ENCODE peak calls at places on chromosomes 4 and X, in six cellular contexts. One of them, this sample, is unnamed.

GRCh38 chr4:134911941-134912340 is 710.4 kb upstream of the PABPC4L start:
- DNase-seq in heart left ventricle: no peak
- DNase-seq in naive thymus-derived CD4-positive, alpha-beta T cell: no peak
- DNase-seq in heart right ventricle: no peak
- DNase-seq in neural progenitor cell: no peak
- DNase-seq in PC-9: no peak
- DNase-seq in this sample: no peak

GRCh38 chrX:118420462-118420861 is 74.6 kb downstream of the WDR44 start:
- DNase-seq in heart left ventricle: no peak
- DNase-seq in naive thymus-derived CD4-positive, alpha-beta T cell: no peak
- DNase-seq in heart right ventricle: no peak
- DNase-seq in neural progenitor cell: no peak
- DNase-seq in PC-9: peak
- DNase-seq in this sample: no peak

GRCh38 chr4:138938371-138938699 is 77.2 kb upstream of the NOCT start:
- DNase-seq in heart left ventricle: no peak
- DNase-seq in naive thymus-derived CD4-positive, alpha-beta T cell: no peak
- DNase-seq in heart right ventricle: no peak
- DNase-seq in neural progenitor cell: peak
- DNase-seq in PC-9: no peak
- DNase-seq in this sample: no peak

GRCh38 chr4:39785031-39785430 is 87.1 kb downstream of the UBE2K start:
- DNase-seq in heart left ventricle: no peak
- DNase-seq in naive thymus-derived CD4-positive, alpha-beta T cell: no peak
- DNase-seq in heart right ventricle: no peak
- DNase-seq in neural progenitor cell: no peak
- DNase-seq in PC-9: no peak
- DNase-seq in this sample: no peak

GRCh38 chr4:8609824-8610350 is 17.3 kb downstream of the CPZ start:
- DNase-seq in heart left ventricle: no peak
- DNase-seq in naive thymus-derived CD4-positive, alpha-beta T cell: no peak
- DNase-seq in heart right ventricle: no peak
- DNase-seq in neural progenitor cell: no peak
- DNase-seq in PC-9: no peak
- DNase-seq in this sample: no peak

GRCh38 chrX:33194876-33195433 is 16.4 kb downstream of the DMD start:
- DNase-seq in heart left ventricle: no peak
- DNase-seq in naive thymus-derived CD4-positive, alpha-beta T cell: no peak
- DNase-seq in heart right ventricle: no peak
- DNase-seq in neural progenitor cell: peak
- DNase-seq in PC-9: no peak
- DNase-seq in this sample: no peak

GRCh38 chr4:114272226-114272625 is 292.8 kb upstream of the ARSJ start:
- DNase-seq in heart left ventricle: no peak
- DNase-seq in naive thymus-derived CD4-positive, alpha-beta T cell: no peak
- DNase-seq in heart right ventricle: no peak
- DNase-seq in neural progenitor cell: no peak
- DNase-seq in PC-9: no peak
- DNase-seq in this sample: no peak

GRCh38 chr4:10803944-10804343 is 119.4 kb upstream of the CLNK start:
- DNase-seq in heart left ventricle: no peak
- DNase-seq in naive thymus-derived CD4-positive, alpha-beta T cell: no peak
- DNase-seq in heart right ventricle: no peak
- DNase-seq in neural progenitor cell: no peak
- DNase-seq in PC-9: no peak
- DNase-seq in this sample: no peak

GRCh38 chrX:149504226-149504914 is 736 bp downstream of the IDS start:
- DNase-seq in heart left ventricle: no peak
- DNase-seq in naive thymus-derived CD4-positive, alpha-beta T cell: peak
- DNase-seq in heart right ventricle: no peak
- DNase-seq in neural progenitor cell: peak
- DNase-seq in PC-9: peak
- DNase-seq in this sample: no peak

GRCh38 chrX:8345473-8345872 is 119.2 kb upstream of the VCX3B start:
- DNase-seq in heart left ventricle: no peak
- DNase-seq in naive thymus-derived CD4-positive, alpha-beta T cell: no peak
- DNase-seq in heart right ventricle: no peak
- DNase-seq in neural progenitor cell: no peak
- DNase-seq in PC-9: no peak
- DNase-seq in this sample: no peak

GRCh38 chr4:151415978-151416377 is 7.0 kb downstream of the FHIP1A start:
- DNase-seq in heart left ventricle: no peak
- DNase-seq in naive thymus-derived CD4-positive, alpha-beta T cell: no peak
- DNase-seq in heart right ventricle: no peak
- DNase-seq in neural progenitor cell: no peak
- DNase-seq in PC-9: no peak
- DNase-seq in this sample: no peak

GRCh38 chr4:67624939-67625338 is 66.4 kb downstream of the STAP1 start:
- DNase-seq in heart left ventricle: no peak
- DNase-seq in naive thymus-derived CD4-positive, alpha-beta T cell: no peak
- DNase-seq in heart right ventricle: no peak
- DNase-seq in neural progenitor cell: no peak
- DNase-seq in PC-9: no peak
- DNase-seq in this sample: no peak

GRCh38 chrX:439236-439635 is 52.5 kb upstream of the PPP2R3B start:
- DNase-seq in heart left ventricle: no peak
- DNase-seq in naive thymus-derived CD4-positive, alpha-beta T cell: no peak
- DNase-seq in heart right ventricle: no peak
- DNase-seq in neural progenitor cell: no peak
- DNase-seq in PC-9: no peak
- DNase-seq in this sample: no peak

GRCh38 chrX:115018040-115018647 is 728 bp upstream of the IL13RA2 start:
- DNase-seq in heart left ventricle: no peak
- DNase-seq in naive thymus-derived CD4-positive, alpha-beta T cell: no peak
- DNase-seq in heart right ventricle: no peak
- DNase-seq in neural progenitor cell: peak
- DNase-seq in PC-9: no peak
- DNase-seq in this sample: no peak

GRCh38 chr4:54625391-54625790 is 32.4 kb upstream of the KIT start:
- DNase-seq in heart left ventricle: no peak
- DNase-seq in naive thymus-derived CD4-positive, alpha-beta T cell: no peak
- DNase-seq in heart right ventricle: no peak
- DNase-seq in neural progenitor cell: no peak
- DNase-seq in PC-9: no peak
- DNase-seq in this sample: no peak

GRCh38 chr4:147768113-147768512 is 36.2 kb downstream of the ARHGAP10 start:
- DNase-seq in heart left ventricle: no peak
- DNase-seq in naive thymus-derived CD4-positive, alpha-beta T cell: no peak
- DNase-seq in heart right ventricle: no peak
- DNase-seq in neural progenitor cell: no peak
- DNase-seq in PC-9: no peak
- DNase-seq in this sample: no peak

GRCh38 chr4:173281420-173282333 is 52.5 kb downstream of the HMGB2 start:
- DNase-seq in heart left ventricle: no peak
- DNase-seq in naive thymus-derived CD4-positive, alpha-beta T cell: no peak
- DNase-seq in heart right ventricle: no peak
- DNase-seq in neural progenitor cell: no peak
- DNase-seq in PC-9: no peak
- DNase-seq in this sample: no peak

GRCh38 chr4:95167809-95168208 is 381.0 kb downstream of the UNC5C start:
- DNase-seq in heart left ventricle: no peak
- DNase-seq in naive thymus-derived CD4-positive, alpha-beta T cell: no peak
- DNase-seq in heart right ventricle: no peak
- DNase-seq in neural progenitor cell: peak
- DNase-seq in PC-9: no peak
- DNase-seq in this sample: no peak

GRCh38 chrX:125205084-125205917 is 114.4 kb upstream of the TEX13C start:
- DNase-seq in heart left ventricle: peak
- DNase-seq in naive thymus-derived CD4-positive, alpha-beta T cell: no peak
- DNase-seq in heart right ventricle: peak
- DNase-seq in neural progenitor cell: peak
- DNase-seq in PC-9: no peak
- DNase-seq in this sample: peak

GRCh38 chrX:52271212-52271611 is 86.5 kb downstream of the MAGED4 start:
- DNase-seq in heart left ventricle: no peak
- DNase-seq in naive thymus-derived CD4-positive, alpha-beta T cell: no peak
- DNase-seq in heart right ventricle: no peak
- DNase-seq in neural progenitor cell: peak
- DNase-seq in PC-9: no peak
- DNase-seq in this sample: no peak

GRCh38 chr4:188029114-188029513 is 33.5 kb downstream of the ZFP42 start:
- DNase-seq in heart left ventricle: no peak
- DNase-seq in naive thymus-derived CD4-positive, alpha-beta T cell: no peak
- DNase-seq in heart right ventricle: no peak
- DNase-seq in neural progenitor cell: no peak
- DNase-seq in PC-9: no peak
- DNase-seq in this sample: no peak

GRCh38 chrX:153938226-153938786 is 3.5 kb upstream of the NAA10 start:
- DNase-seq in heart left ventricle: no peak
- DNase-seq in naive thymus-derived CD4-positive, alpha-beta T cell: no peak
- DNase-seq in heart right ventricle: no peak
- DNase-seq in neural progenitor cell: no peak
- DNase-seq in PC-9: no peak
- DNase-seq in this sample: no peak

GRCh38 chr4:20299515-20299914 is 47.8 kb downstream of the SLIT2 start:
- DNase-seq in heart left ventricle: no peak
- DNase-seq in naive thymus-derived CD4-positive, alpha-beta T cell: no peak
- DNase-seq in heart right ventricle: no peak
- DNase-seq in neural progenitor cell: peak
- DNase-seq in PC-9: no peak
- DNase-seq in this sample: no peak

GRCh38 chr4:27006247-27006603 is 145.6 kb downstream of the STIM2 start:
- DNase-seq in heart left ventricle: no peak
- DNase-seq in naive thymus-derived CD4-positive, alpha-beta T cell: no peak
- DNase-seq in heart right ventricle: no peak
- DNase-seq in neural progenitor cell: no peak
- DNase-seq in PC-9: no peak
- DNase-seq in this sample: no peak

GRCh38 chrX:14875624-14876023 is 2.4 kb downstream of the MOSPD2 start:
- DNase-seq in heart left ventricle: no peak
- DNase-seq in naive thymus-derived CD4-positive, alpha-beta T cell: no peak
- DNase-seq in heart right ventricle: no peak
- DNase-seq in neural progenitor cell: no peak
- DNase-seq in PC-9: no peak
- DNase-seq in this sample: no peak

GRCh38 chr4:20428410-20429160 is 176.9 kb downstream of the SLIT2 start:
- DNase-seq in heart left ventricle: no peak
- DNase-seq in naive thymus-derived CD4-positive, alpha-beta T cell: no peak
- DNase-seq in heart right ventricle: no peak
- DNase-seq in neural progenitor cell: peak
- DNase-seq in PC-9: no peak
- DNase-seq in this sample: no peak

DNA sequence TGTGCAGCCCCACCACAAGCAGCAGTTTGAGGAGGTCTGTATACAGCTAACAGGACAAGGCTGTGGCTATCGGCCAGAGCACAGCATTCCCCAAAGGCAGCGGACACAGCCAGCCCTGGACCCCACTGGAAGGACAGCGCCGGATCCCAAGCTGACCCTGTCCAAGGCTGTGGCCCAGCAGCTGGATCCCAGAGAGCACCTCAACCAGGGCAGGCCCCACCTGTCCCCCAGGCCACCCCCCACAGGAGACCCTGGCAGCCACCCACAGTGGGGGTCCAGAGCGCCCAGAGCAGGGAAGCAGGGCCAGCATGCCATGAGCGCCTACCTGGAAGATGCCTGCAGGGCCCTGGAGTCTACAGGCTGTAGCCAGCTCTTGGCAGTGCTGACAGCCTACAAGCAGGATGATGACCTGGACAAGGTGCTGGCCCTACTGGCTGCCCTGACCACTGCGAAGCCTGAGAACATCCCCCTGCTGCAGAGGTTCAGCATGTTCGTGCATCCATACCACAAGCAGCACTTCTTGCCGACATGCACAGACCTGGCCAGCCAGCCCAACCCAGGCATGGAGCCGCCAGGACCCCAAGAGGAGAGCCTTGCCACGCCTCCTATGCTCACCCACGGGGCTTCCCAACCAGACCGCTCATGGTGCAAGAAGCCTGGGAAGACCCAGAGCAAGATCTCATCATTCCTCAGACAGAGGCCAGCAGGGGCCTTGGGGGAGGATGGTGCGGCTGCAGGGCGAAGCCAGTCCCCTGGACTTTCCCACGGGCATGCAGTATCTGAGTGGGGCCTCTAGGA is 62.0 kb downstream of the ALPK1 start:
- DNase-seq in heart left ventricle: no peak
- DNase-seq in naive thymus-derived CD4-positive, alpha-beta T cell: no peak
- DNase-seq in heart right ventricle: no peak
- DNase-seq in neural progenitor cell: no peak
- DNase-seq in PC-9: no peak
- DNase-seq in this sample: peak
- H3K4me3 ChIP-seq in heart left ventricle: no peak
- H3K4me3 ChIP-seq in naive thymus-derived CD4-positive, alpha-beta T cell: no peak
- H3K4me3 ChIP-seq in heart right ventricle: no peak
- H3K4me3 ChIP-seq in neural progenitor cell: no peak
- H3K4me3 ChIP-seq in PC-9: no peak
- H3K4me3 ChIP-seq in this sample: no peak

DNA sequence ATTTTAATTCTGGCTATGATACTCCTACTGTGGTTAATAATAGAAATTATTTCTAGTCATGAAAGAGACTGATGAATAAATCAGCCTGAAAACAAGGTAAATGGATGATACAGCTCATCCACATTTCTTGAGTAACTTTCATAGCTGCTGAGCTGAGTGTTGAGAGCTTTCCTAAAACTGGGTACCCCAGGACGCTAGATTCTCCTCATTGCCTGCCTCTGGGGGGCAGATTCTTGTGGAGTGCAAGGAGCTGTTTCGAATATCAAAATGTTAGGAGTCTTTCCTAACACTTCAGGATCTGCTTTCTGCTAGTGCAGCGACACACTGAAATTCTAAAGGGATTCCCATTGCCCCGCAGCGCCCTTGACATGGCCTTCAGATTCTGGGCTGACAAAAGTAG is 2.1 kb downstream of the MND1 start:
- DNase-seq in heart left ventricle: no peak
- DNase-seq in naive thymus-derived CD4-positive, alpha-beta T cell: no peak
- DNase-seq in heart right ventricle: no peak
- DNase-seq in neural progenitor cell: peak
- DNase-seq in PC-9: no peak
- DNase-seq in this sample: no peak
- H3K4me3 ChIP-seq in heart left ventricle: no peak
- H3K4me3 ChIP-seq in naive thymus-derived CD4-positive, alpha-beta T cell: no peak
- H3K4me3 ChIP-seq in heart right ventricle: no peak
- H3K4me3 ChIP-seq in neural progenitor cell: peak
- H3K4me3 ChIP-seq in PC-9: peak
- H3K4me3 ChIP-seq in this sample: no peak

GRCh38 chr4:112296949-112297483 is at the start of gene ALPK1:
- DNase-seq in heart left ventricle: no peak
- DNase-seq in naive thymus-derived CD4-positive, alpha-beta T cell: peak
- DNase-seq in heart right ventricle: no peak
- DNase-seq in neural progenitor cell: no peak
- DNase-seq in PC-9: peak
- DNase-seq in this sample: peak

GRCh38 chr4:112302320-112303274 is 5.4 kb downstream of the ALPK1 start:
- DNase-seq in heart left ventricle: no peak
- DNase-seq in naive thymus-derived CD4-positive, alpha-beta T cell: peak
- DNase-seq in heart right ventricle: no peak
- DNase-seq in neural progenitor cell: no peak
- DNase-seq in PC-9: no peak
- DNase-seq in this sample: no peak

GRCh38 chr4:112297495-112297894 is 326 bp downstream of the ALPK1 start:
- DNase-seq in heart left ventricle: no peak
- DNase-seq in naive thymus-derived CD4-positive, alpha-beta T cell: no peak
- DNase-seq in heart right ventricle: no peak
- DNase-seq in neural progenitor cell: no peak
- DNase-seq in PC-9: no peak
- DNase-seq in this sample: no peak
- H3K4me3 ChIP-seq in heart left ventricle: peak
- H3K4me3 ChIP-seq in naive thymus-derived CD4-positive, alpha-beta T cell: peak
- H3K4me3 ChIP-seq in heart right ventricle: peak
- H3K4me3 ChIP-seq in neural progenitor cell: no peak
- H3K4me3 ChIP-seq in PC-9: peak
- H3K4me3 ChIP-seq in this sample: peak

GRCh38 chr4:159884989-159885388 is 782.1 kb downstream of the RAPGEF2 start:
- DNase-seq in heart left ventricle: no peak
- DNase-seq in naive thymus-derived CD4-positive, alpha-beta T cell: no peak
- DNase-seq in heart right ventricle: no peak
- DNase-seq in neural progenitor cell: no peak
- DNase-seq in PC-9: no peak
- DNase-seq in this sample: no peak

GRCh38 chr4:159881158-159881557 is 778.3 kb downstream of the RAPGEF2 start:
- DNase-seq in heart left ventricle: no peak
- DNase-seq in naive thymus-derived CD4-positive, alpha-beta T cell: no peak
- DNase-seq in heart right ventricle: no peak
- DNase-seq in neural progenitor cell: no peak
- DNase-seq in PC-9: no peak
- DNase-seq in this sample: no peak
- H3K4me3 ChIP-seq in heart left ventricle: no peak
- H3K4me3 ChIP-seq in naive thymus-derived CD4-positive, alpha-beta T cell: no peak
- H3K4me3 ChIP-seq in heart right ventricle: no peak
- H3K4me3 ChIP-seq in neural progenitor cell: no peak
- H3K4me3 ChIP-seq in PC-9: no peak
- H3K4me3 ChIP-seq in this sample: no peak